ENCODE peak calls at places on chromosome 10, in seven cellular contexts. P, E, X, C, Q, W and I are unnamed samples.
A peak's percentile ranks its signal among the peaks of the same experiment; 100 is the strongest.

GRCh38 chr10:10722422-10722821 is 295.2 kb upstream of the CELF2 start:
- DNase-seq in Q (no peak), W (no peak), C (no peak), P (no peak), E (no peak), X (no peak), I (no peak)

GRCh38 chr10:128759174-128759573 is 633.0 kb upstream of the MKI67 start:
- DNase-seq in P (no peak), X (no peak), E (no peak), Q (no peak), C (no peak), W (no peak), I (no peak)

GRCh38 chr10:127872011-127872741 is 20.6 kb downstream of the CLRN3 start:
- DNase-seq in P (no peak), C (no peak), W (no peak), Q (no peak), E (no peak), X (no peak), I (no peak)

GRCh38 chr10:43878386-43878785 is 229.7 kb upstream of the ZNF32 start:
- DNase-seq in Q (no peak), W (no peak), C (no peak), P (no peak), E (peak; percentile 75), X (no peak), I (no peak)

GRCh38 chr10:115761166-115761565 is 511.8 kb downstream of the GFRA1 start:
- DNase-seq in E (no peak), P (no peak), X (no peak), Q (no peak), C (no peak), W (no peak), I (no peak)

GRCh38 chr10:132497788-132498561 is 39.6 kb upstream of the INPP5A start:
- DNase-seq in C (no peak), E (no peak), P (no peak), W (no peak), Q (no peak), X (peak; percentile 63), I (no peak)

GRCh38 chr10:33117816-33118215 is 159.8 kb upstream of the ITGB1 start:
- DNase-seq in X (no peak), E (no peak), P (no peak), C (no peak), Q (no peak), W (no peak), I (no peak)

GRCh38 chr10:85542149-85542548 is 824.4 kb downstream of the GRID1 start:
- DNase-seq in W (no peak), X (no peak), C (no peak), Q (no peak), E (no peak), P (no peak), I (no peak)

GRCh38 chr10:3805227-3805790 is 20.3 kb upstream of the KLF6 start:
- DNase-seq in E (no peak), X (no peak), Q (peak; percentile 71), C (no peak), W (no peak), P (no peak), I (no peak)

GRCh38 chr10:93580824-93581223 is 14.4 kb downstream of the FFAR4 start:
- DNase-seq in C (no peak), E (no peak), Q (no peak), X (no peak), P (no peak), W (no peak), I (no peak)

GRCh38 chr10:113895018-113895417 is 40.6 kb downstream of the NHLRC2 start:
- DNase-seq in W (no peak), C (no peak), X (no peak), E (no peak), P (no peak), Q (no peak), I (no peak)

GRCh38 chr10:96719850-96720421 is 378 bp downstream of the PIK3AP1 start:
- DNase-seq in X (peak; percentile 73), P (no peak), Q (no peak), C (peak; percentile 83), E (peak; percentile 50), W (peak; percentile 57), I (peak; percentile 67)

GRCh38 chr10:119734396-119735332 is 8.8 kb downstream of the INPP5F start:
- DNase-seq in W (no peak), Q (no peak), C (no peak), X (no peak), P (no peak), E (no peak), I (no peak)

GRCh38 chr10:13542533-13542932 is 13.7 kb upstream of the BEND7 start:
- DNase-seq in C (no peak), Q (no peak), X (no peak), P (no peak), W (no peak), E (no peak), I (no peak)

GRCh38 chr10:90930971-90931841 is 10.3 kb upstream of the ANKRD1 start:
- DNase-seq in P (no peak), E (no peak), Q (no peak), C (no peak), W (peak; percentile 54), X (no peak), I (no peak)

GRCh38 chr10:101215397-101216206 is 13.7 kb downstream of the LBX1 start:
- DNase-seq in W (no peak), Q (no peak), X (no peak), C (no peak), P (no peak), E (peak; percentile 27), I (no peak)

GRCh38 chr10:124225468-124226270 is 132.3 kb upstream of the CHST15 start:
- DNase-seq in P (no peak), E (no peak), C (no peak), W (no peak), X (no peak), Q (no peak), I (peak; percentile 24)

GRCh38 chr10:90787906-90788491 is 69.8 kb downstream of the HTR7 start:
- DNase-seq in W (peak; percentile 22), E (peak; percentile 36), P (no peak), C (peak; percentile 13), Q (no peak), X (no peak), I (no peak)

GRCh38 chr10:59336632-59337031 is 25.7 kb downstream of the FAM13C start:
- DNase-seq in C (no peak), Q (no peak), X (no peak), P (no peak), E (no peak), W (no peak), I (no peak)

GRCh38 chr10:60414877-60415585 is 25.4 kb upstream of the ANK3 start:
- DNase-seq in X (no peak), P (no peak), C (no peak), Q (no peak), W (peak; percentile 20), E (no peak), I (no peak)

GRCh38 chr10:109328001-109328400 is 595.3 kb downstream of the XPNPEP1 start:
- DNase-seq in W (no peak), Q (no peak), E (no peak), X (no peak), C (no peak), P (no peak), I (no peak)

GRCh38 chr10:29517352-29517923 is 117.3 kb downstream of the SVIL start:
- DNase-seq in P (no peak), E (peak; percentile 71), C (peak; percentile 26), Q (no peak), X (no peak), W (peak; percentile 61), I (no peak)

GRCh38 chr10:22456486-22456885 is 111.2 kb downstream of the SPAG6 start:
- DNase-seq in C (no peak), Q (no peak), P (no peak), W (no peak), E (no peak), X (no peak), I (no peak)

GRCh38 chr10:102624094-102624493 is 20.2 kb upstream of the TRIM8 start:
- DNase-seq in Q (no peak), C (no peak), X (no peak), W (no peak), E (no peak), P (no peak), I (no peak)

GRCh38 chr10:24457661-24458318 is 248.9 kb downstream of the KIAA1217 start:
- DNase-seq in W (no peak), X (no peak), C (no peak), Q (no peak), E (no peak), P (no peak), I (peak; percentile 40)

GRCh38 chr10:19917756-19918478 is 101.7 kb downstream of the PLXDC2 start:
- DNase-seq in P (no peak), X (no peak), E (no peak), W (no peak), Q (no peak), C (no peak), I (no peak)
- H3K27ac ChIP-seq in P (no peak overlapping the region), X (peak overlapping the region; percentile 42), E (no peak overlapping the region), W (no peak overlapping the region), Q (no peak overlapping the region), C (no peak overlapping the region), I (no peak overlapping the region)

GRCh38 chr10:71494470-71494869 is 97.8 kb downstream of the CDH23 start:
- DNase-seq in X (no peak), P (no peak), E (no peak), W (no peak), Q (no peak), C (no peak), I (no peak)
- TF ChIP-seq EP300 in X (no peak), P (no peak), E (no peak), W (no peak), Q (no peak), C (no peak), I (no peak)

DNA sequence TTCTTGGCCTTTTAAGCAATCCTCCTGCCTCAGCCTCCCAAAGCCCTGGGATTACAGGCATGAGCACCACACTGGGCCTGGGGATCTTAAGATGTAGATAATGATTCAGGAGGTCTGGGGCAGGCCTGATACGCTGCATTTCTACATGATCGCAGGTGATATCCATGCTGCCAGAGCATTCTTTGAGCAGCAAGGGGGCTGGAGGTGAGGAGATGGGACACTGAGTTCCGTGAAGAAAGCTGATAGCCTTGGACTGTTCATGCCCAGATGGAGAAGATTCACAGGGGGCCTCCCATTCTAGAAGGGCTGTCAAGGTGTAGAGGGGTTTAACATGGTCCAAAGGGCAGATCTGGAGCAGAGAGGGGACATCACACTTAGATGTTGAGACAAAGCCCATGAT is 480.3 kb downstream of the RPS24 start:
- DNase-seq in X (no peak), W (no peak), C (no peak), P (no peak), E (no peak), Q (no peak), I (no peak)
- H3K27ac ChIP-seq in X (no peak overlapping the region), W (no peak overlapping the region), C (no peak overlapping the region), P (no peak overlapping the region), E (no peak overlapping the region), Q (no peak overlapping the region), I (no peak overlapping the region)

GRCh38 chr10:78938695-78939672 is 129.8 kb upstream of the ZMIZ1 start:
- DNase-seq in W (no peak), P (no peak), X (no peak), C (no peak), E (no peak), Q (no peak), I (no peak)

GRCh38 chr10:78937388-78937787 is 131.4 kb upstream of the ZMIZ1 start:
- DNase-seq in P (no peak), C (no peak), Q (no peak), E (no peak), W (no peak), X (no peak), I (no peak)

GRCh38 chr10:78936412-78937342 is 132.1 kb upstream of the ZMIZ1 start:
- DNase-seq in W (no peak), E (no peak), C (no peak), P (no peak), Q (no peak), X (no peak), I (peak; percentile 36)

GRCh38 chr10:78935697-78936407 is 132.9 kb upstream of the ZMIZ1 start:
- DNase-seq in C (no peak), E (no peak), P (no peak), X (no peak), Q (no peak), W (no peak), I (no peak)

GRCh38 chr10:78937800-78938694 is 130.7 kb upstream of the ZMIZ1 start:
- DNase-seq in Q (no peak), W (peak; percentile 47), C (no peak), P (no peak), X (no peak), E (peak; percentile 60), I (no peak)
- TF ChIP-seq EP300 in Q (no peak), W (no peak), C (no peak), P (no peak), X (no peak), E (no peak), I (no peak)